ENCODE peak calls at places on chromosome 9, in four cellular contexts. S is stimulated activated naive B cell treated with anti-CD40 and anti-IgM and Interleukin-4, amounts not matched to agents 10 μg/mL and 1 μg/mL and 100 μg/mL, for 72 hours; V is amniotic stem cell; A is small intestine. Y is an unnamed sample.

GRCh38 chr9:37859043-37859442 is 44.9 kb downstream of the SLC25A51 start:
- DNase-seq in V (no peak), S (no peak), A (no peak), Y (peak)

GRCh38 chr9:136683173-136683745 is 4.0 kb downstream of the AGPAT2 start:
- DNase-seq in S (no peak), A (no peak), V (no peak), Y (no peak)

GRCh38 chr9:35616681-35617459 is 1.3 kb downstream of the CD72 start:
- DNase-seq in V (no peak), S (peak), A (peak), Y (peak)

GRCh38 chr9:22307013-22307711 is 139.5 kb upstream of the DMRTA1 start:
- DNase-seq in V (peak), A (peak), S (no peak), Y (peak)

GRCh38 chr9:126478216-126478981 is 135.3 kb upstream of the LMX1B start:
- DNase-seq in S (no peak), A (no peak), V (no peak), Y (no peak)

GRCh38 chr9:15553528-15553898 is 670 bp downstream of the CCDC171 start:
- DNase-seq in A (no peak), V (no peak), S (no peak), Y (no peak)

GRCh38 chr9:138023394-138024124 is 146.0 kb downstream of the CACNA1B start:
- DNase-seq in A (no peak), V (no peak), S (no peak), Y (no peak)

GRCh38 chr9:5789489-5789888 is 43.4 kb downstream of the ERMP1 start:
- DNase-seq in S (no peak), V (no peak), A (no peak), Y (no peak)

GRCh38 chr9:136629001-136629878 is 33.5 kb upstream of the EGFL7 start:
- DNase-seq in S (no peak), V (no peak), A (peak), Y (no peak)

GRCh38 chr9:95103385-95104087 is 214.0 kb downstream of the FANCC start:
- DNase-seq in V (no peak), A (no peak), S (no peak), Y (peak)